ENCODE peak calls at places on chromosomes 12 and 14, in ten cellular contexts. L is DMS153, Q is AG09309, Y is endothelial cell of umbilical vein, A is ACHN, P is psoas muscle, F is RPMI8226, I is AG04450, E is renal cortical epithelial cell, K is MCF 10A. W is an unnamed sample.

GRCh38 chr12:65462506-65462905 is 184.0 kb downstream of the MSRB3 start:
- DNase-seq in P (no peak), Y (no peak), A (no peak), I (no peak), F (no peak), Q (no peak), E (peak), L (no peak), K (no peak), W (no peak)

GRCh38 chr12:96368233-96368632 is 32.0 kb downstream of the CDK17 start:
- DNase-seq in I (no peak), Q (no peak), P (no peak), F (peak), Y (peak), E (no peak), A (no peak), L (no peak), K (no peak), W (peak)

GRCh38 chr12:131209082-131210070 is 255.7 kb downstream of the ADGRD1 start:
- DNase-seq in A (no peak), Y (no peak), F (peak), P (no peak), I (no peak), E (no peak), Q (no peak), K (no peak), L (no peak), W (peak)

GRCh38 chr12:60071759-60072191 is 475.9 kb downstream of the SLC16A7 start:
- DNase-seq in Q (no peak), K (no peak), Y (no peak), A (no peak), E (no peak), I (no peak), P (no peak), L (no peak), F (no peak), W (no peak)

GRCh38 chr14:99546230-99546879 is 57.7 kb downstream of the CCDC85C start:
- DNase-seq in E (no peak), Q (no peak), L (no peak), K (no peak), P (no peak), F (no peak), A (no peak), I (no peak), Y (no peak), W (no peak)

GRCh38 chr12:121537814-121538698 is 42.8 kb downstream of the KDM2B start:
- DNase-seq in L (no peak), Y (peak), A (peak), K (no peak), F (peak), E (no peak), Q (no peak), I (no peak), P (peak), W (no peak)

GRCh38 chr12:126160912-126161311 is 1095.7 kb downstream of the AACS start:
- DNase-seq in A (no peak), Y (no peak), K (no peak), P (no peak), L (no peak), F (no peak), Q (no peak), I (no peak), E (no peak), W (no peak)

GRCh38 chr14:75487155-75487671 is 35.1 kb upstream of the BATF start:
- DNase-seq in K (peak), Y (no peak), F (peak), E (peak), P (no peak), Q (no peak), L (no peak), I (no peak), A (no peak), W (no peak)

GRCh38 chr12:100718212-100718611 is 76.4 kb upstream of the ANO4 start:
- DNase-seq in A (no peak), F (no peak), I (no peak), Q (no peak), P (no peak), K (no peak), L (no peak), Y (no peak), E (no peak), W (no peak)

GRCh38 chr12:20268771-20269170 is 99.6 kb upstream of the PDE3A start:
- DNase-seq in Q (no peak), P (no peak), F (no peak), L (no peak), Y (no peak), K (no peak), I (no peak), A (no peak), E (no peak), W (no peak)

GRCh38 chr14:102891556-102891955 is 30.9 kb upstream of the AMN start:
- DNase-seq in P (no peak), Y (no peak), I (peak), F (no peak), L (no peak), E (no peak), Q (no peak), A (no peak), K (peak), W (no peak)

GRCh38 chr14:91098591-91098990 is 15.3 kb upstream of the DGLUCY start:
- DNase-seq in P (peak), F (no peak), Y (no peak), E (peak), L (no peak), Q (no peak), A (no peak), I (no peak), K (no peak), W (no peak)